ENCODE peak calls at places on chromosomes 5 and 9, in seven cellular contexts. K is neuronal stem cell, J is HCT116, V is DND-41, Z is HepG2, W is hepatocyte, Y is mammary epithelial cell. B is an unnamed sample. For H3K4me1, the result is how much of the 10 kb centered on the place peaks cover.

GRCh38 chr9:13529321-13530104 is 250.0 kb upstream of the MPDZ start:
- DNase-seq in J (no peak), K (no peak), Y (peak), W (peak), Z (no peak), V (peak), B (no peak)

GRCh38 chr5:157857821-157858526 is 971 bp downstream of the CLINT1 start:
- DNase-seq in W (no peak), Z (no peak), K (no peak), Y (peak), V (no peak), J (no peak), B (no peak)

GRCh38 chr9:95516736-95517558 is at the start of gene PTCH1:
- DNase-seq in V (no peak), W (peak), Z (no peak), J (no peak), Y (peak), K (no peak), B (peak)

GRCh38 chr5:107451028-107451427 is 219.7 kb downstream of the EFNA5 start:
- DNase-seq in V (no peak), Z (no peak), K (no peak), Y (no peak), J (no peak), W (no peak), B (no peak)

GRCh38 chr9:28215921-28216320 is 642.6 kb upstream of the C9orf72 start:
- DNase-seq in Z (no peak), V (no peak), J (no peak), W (no peak), K (no peak), Y (no peak), B (no peak)

GRCh38 chr5:57164124-57164523 is 9.7 kb upstream of the GPBP1 start:
- DNase-seq in Y (no peak), W (no peak), J (no peak), K (no peak), V (no peak), Z (no peak), B (no peak)

GRCh38 chr5:93192107-93192506 is 388.9 kb downstream of the NR2F1-AS1 start:
- DNase-seq in J (peak), K (no peak), Z (peak), Y (peak), V (no peak), W (no peak), B (peak)

GRCh38 chr5:110339399-110339798 is 387.1 kb downstream of the TMEM232 start:
- DNase-seq in Y (no peak), W (no peak), J (no peak), Z (no peak), K (no peak), V (no peak), B (no peak)

GRCh38 chr5:170788626-170789304 is 5.2 kb downstream of the GABRP start:
- DNase-seq in Y (no peak), K (no peak), Z (no peak), J (no peak), V (no peak), W (no peak), B (no peak)

GRCh38 chr5:60184599-60184998 is 291.1 kb upstream of the PDE4D start:
- DNase-seq in W (no peak), Z (no peak), J (no peak), K (no peak), V (no peak), Y (peak), B (no peak)

GRCh38 chr9:135760465-135760864 is 58.5 kb downstream of the KCNT1 start:
- DNase-seq in J (no peak), V (no peak), Y (no peak), Z (no peak), W (no peak), K (no peak), B (no peak)

GRCh38 chr5:41843456-41844112 is 26.6 kb downstream of the OXCT1 start:
- DNase-seq in W (peak), V (peak), Y (peak), K (peak), J (peak), Z (peak), B (peak)

GRCh38 chr5:124583469-124584350 is 162.7 kb downstream of the ZNF608 start:
- DNase-seq in Z (peak), K (no peak), Y (peak), J (peak), W (peak), V (peak), B (peak)

GRCh38 chr5:169668732-169669131 is 31.7 kb downstream of the DOCK2 start:
- DNase-seq in V (no peak), W (no peak), J (no peak), Z (no peak), Y (no peak), K (no peak), B (no peak)

GRCh38 chr9:136231478-136232297 is 13.9 kb downstream of the QSOX2 start:
- DNase-seq in V (no peak), Y (no peak), W (no peak), K (no peak), J (no peak), Z (no peak), B (no peak)

GRCh38 chr9:99073985-99074901 is 30.7 kb upstream of the TGFBR1 start:
- DNase-seq in V (no peak), W (no peak), Z (no peak), J (no peak), Y (no peak), K (no peak), B (no peak)
- H3K4me1 ChIP-seq in V (under half), W (under half), Z (under half), J (under half), Y (under half), K (under half), B (under half)

GRCh38 chr9:36929350-36929675 is 104.8 kb downstream of the PAX5 start:
- DNase-seq in Y (no peak), J (no peak), V (no peak), W (no peak), K (no peak), Z (no peak), B (no peak)

GRCh38 chr9:36930941-36931340 is 103.1 kb downstream of the PAX5 start:
- DNase-seq in J (no peak), K (no peak), Y (no peak), V (no peak), W (no peak), Z (no peak), B (no peak)

GRCh38 chr9:36925033-36925432 is 109.0 kb downstream of the PAX5 start:
- DNase-seq in W (no peak), J (no peak), V (no peak), Z (no peak), K (no peak), Y (no peak), B (no peak)

GRCh38 chr9:36928670-36929349 is 105.3 kb downstream of the PAX5 start:
- DNase-seq in W (peak), Y (peak), Z (no peak), J (no peak), V (no peak), K (no peak), B (no peak)

DNA sequence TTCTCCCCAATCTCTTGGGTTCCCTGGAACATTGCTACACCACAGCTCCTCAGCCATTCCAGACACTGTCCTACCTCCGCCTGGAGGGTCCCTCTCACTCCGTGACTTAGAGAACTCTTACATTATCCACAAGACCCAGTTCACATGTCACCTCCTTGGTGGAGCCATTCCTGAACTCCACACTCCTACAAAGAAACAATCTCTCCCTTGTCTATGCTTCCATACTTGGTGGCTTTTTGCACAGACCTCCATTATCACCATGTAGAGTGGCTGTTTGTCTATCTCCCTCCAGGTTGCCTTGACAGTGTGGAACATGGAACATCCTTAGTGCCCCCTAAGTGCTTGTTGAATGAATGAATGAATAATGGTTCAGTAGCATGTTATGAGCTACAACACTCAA is 105.9 kb downstream of the PAX5 start:
- DNase-seq in Y (no peak), Z (no peak), V (no peak), W (no peak), K (no peak), J (no peak), B (no peak)
- H3K4me2 ChIP-seq in Y (no peak), Z (no peak), V (no peak), W (no peak), K (no peak), J (peak), B (no peak)

DNA sequence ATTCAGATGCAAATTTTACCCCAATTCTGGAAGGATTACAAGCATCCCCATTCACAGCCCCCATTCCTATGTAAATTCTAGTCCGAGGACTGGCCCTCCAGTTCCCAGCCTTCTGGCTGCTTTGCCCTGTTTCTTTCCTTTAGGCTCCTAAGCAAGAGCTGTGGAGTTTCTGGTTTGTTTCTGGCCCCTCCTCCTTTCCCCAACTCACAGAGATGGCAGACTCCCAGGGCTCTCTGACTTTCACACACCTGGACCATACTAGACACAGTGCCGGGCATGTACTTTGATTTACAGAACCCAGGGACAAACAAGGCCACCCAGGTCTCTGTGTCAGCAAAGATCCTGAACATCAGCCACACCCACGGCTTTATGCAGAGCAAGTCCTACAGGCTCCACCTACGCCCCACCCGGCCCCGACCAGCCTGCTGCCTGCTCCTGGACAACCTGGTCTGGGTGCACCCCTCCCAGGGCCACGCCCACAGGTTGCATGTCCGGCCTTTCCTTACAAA is 62.5 kb downstream of the SEMA4D start:
- DNase-seq in W (peak), Y (peak), Z (no peak), V (no peak), K (peak), J (peak), B (peak)
- H3K4me1 ChIP-seq in W (under half), Y (under half), Z (under half), V (under half), K (under half), J (under half), B (under half)

GRCh38 chr5:138900281-138900965 is 25.3 kb upstream of the LRRTM2 start:
- DNase-seq in J (no peak), W (no peak), Z (no peak), Y (peak), V (peak), K (no peak), B (no peak)
- H3K4me2 ChIP-seq in J (no peak), W (no peak), Z (no peak), Y (peak), V (peak), K (no peak), B (no peak)

GRCh38 chr5:177409043-177409801 is at the start of gene F12:
- DNase-seq in J (no peak), Z (peak), V (no peak), W (no peak), Y (no peak), K (no peak), B (no peak)
- H3K4me1 ChIP-seq in J (under half), Z (under half), V (under half), W (under half), Y (under half), K (under half), B (under half)

GRCh38 chr9:122200960-122201635 is 27.7 kb downstream of the LHX6 start:
- DNase-seq in Z (no peak), W (no peak), Y (no peak), V (no peak), J (no peak), K (no peak), B (no peak)
- H3K4me2 ChIP-seq in Z (no peak), W (no peak), Y (no peak), V (no peak), J (no peak), K (no peak), B (no peak)

DNA sequence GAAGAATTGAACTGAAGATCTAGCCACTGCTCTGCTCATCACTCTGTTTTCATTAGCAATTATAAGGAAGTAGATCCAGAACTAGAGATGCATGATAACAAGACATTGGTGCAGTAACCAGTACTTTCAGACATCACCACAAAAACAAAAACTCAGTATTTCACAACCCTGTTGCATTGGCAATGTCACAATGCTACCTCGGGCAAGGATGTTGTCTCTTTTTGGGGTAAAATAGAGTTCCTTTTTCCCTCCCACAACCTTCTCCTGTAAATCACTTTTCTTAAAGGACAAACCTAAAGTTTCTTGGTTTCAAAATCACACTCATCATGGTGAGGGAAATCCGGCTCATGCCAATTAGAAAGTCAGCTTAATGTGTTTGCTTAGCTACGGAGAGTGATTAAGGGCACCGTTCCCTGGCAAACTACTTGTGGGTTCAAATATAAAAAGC is 420.1 kb upstream of the MEF2C start:
- DNase-seq in J (no peak), K (no peak), V (no peak), W (no peak), Z (no peak), Y (no peak), B (no peak)
- H3K4me1 ChIP-seq in J (under half), K (under half), V (under half), W (under half), Z (under half), Y (under half), B (under half)

DNA sequence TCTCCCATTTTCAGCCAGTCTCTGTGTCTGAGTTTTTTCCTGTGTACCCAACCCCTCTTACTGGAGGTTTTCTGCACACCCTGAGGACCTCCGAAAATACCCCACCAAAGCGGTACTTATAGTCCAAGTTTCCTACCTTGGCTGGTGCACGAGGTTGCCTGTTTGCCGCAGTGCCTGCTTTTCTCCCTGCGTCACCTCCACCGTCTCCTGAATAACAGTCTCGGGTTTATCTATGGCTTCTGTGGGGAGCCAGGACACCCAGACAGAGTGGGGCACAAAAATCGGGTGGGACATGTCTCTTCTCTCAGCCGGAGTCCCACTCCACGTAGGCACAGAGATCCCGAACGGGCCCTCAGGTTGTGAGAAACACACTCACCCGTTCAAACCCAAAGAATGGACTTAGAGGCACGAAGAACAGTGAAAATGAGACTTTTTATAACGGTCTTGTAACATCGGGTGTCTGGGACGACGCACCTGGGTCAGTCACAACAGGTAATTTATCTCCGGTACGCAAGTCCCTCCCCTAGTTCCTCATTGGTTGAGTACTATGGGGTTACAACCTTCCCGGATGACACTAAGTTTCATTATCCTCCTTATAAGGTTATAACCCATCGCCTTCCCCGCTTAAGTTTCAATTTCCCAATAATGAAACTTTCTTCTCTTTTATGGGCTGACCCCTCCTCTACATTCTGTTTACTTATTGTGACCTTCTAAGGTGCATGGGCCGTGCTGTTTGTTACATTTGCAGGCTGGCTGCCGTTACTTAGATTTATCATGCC is 970.2 kb upstream of the COX7C start:
- DNase-seq in W (no peak), J (no peak), K (no peak), V (no peak), Z (no peak), Y (no peak), B (peak)
- H3K4me2 ChIP-seq in W (no peak), J (no peak), K (no peak), V (no peak), Z (no peak), Y (no peak), B (peak)

DNA sequence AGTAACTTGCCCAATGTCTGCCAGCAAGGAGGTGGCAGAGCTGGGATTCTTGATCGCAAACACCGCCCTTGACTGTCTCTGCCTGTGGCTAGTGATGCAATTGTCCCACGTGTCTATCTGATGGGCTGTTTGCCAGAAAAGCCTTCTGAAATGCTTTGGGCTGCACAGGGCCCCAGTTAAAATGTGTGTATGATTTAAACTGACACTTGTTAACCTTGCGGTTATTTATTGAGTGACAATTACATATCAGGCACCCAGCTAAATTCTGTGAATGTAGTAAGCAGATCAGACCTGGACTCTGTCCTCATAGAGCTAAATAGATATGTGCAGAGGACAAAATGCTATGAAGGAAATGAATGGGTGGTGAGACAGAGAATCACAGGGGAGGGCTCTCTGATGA is 11.6 kb upstream of the IL12B start:
- DNase-seq in K (no peak), Z (peak), V (peak), W (peak), Y (peak), J (peak), B (peak)
- H3K4me1 ChIP-seq in K (under half), Z (under half), V (under half), W (under half), Y (under half), J (under half), B (under half)

B was measured in PC-9.